ENCODE peak calls at places on chromosomes 11 and 22, in eight cellular contexts. F is HepG2, E is mammary epithelial cell, I is K562, A is H9, Z is neural progenitor cell, C is fibroblast of lung, Y is neuronal stem cell. N is an unnamed sample.

GRCh38 chr22:36336246-36337182 is 51.3 kb downstream of the MYH9 start:
- DNase-seq in F (no peak), E (no peak), I (no peak), A (no peak), Z (no peak), C (no peak), Y (no peak), N (no peak)

GRCh38 chr11:21933095-21933494 is 259.8 kb upstream of the ANO5 start:
- DNase-seq in F (no peak), E (no peak), I (no peak), A (no peak), Z (no peak), C (no peak), Y (no peak), N (no peak)

GRCh38 chr11:42555197-42555596 is 756.6 kb upstream of the API5 start:
- DNase-seq in F (no peak), E (no peak), I (no peak), A (no peak), Z (no peak), C (no peak), Y (no peak), N (no peak)

GRCh38 chr11:3901249-3902025 is 46.0 kb downstream of the STIM1 start:
- DNase-seq in F (no peak), E (no peak), I (no peak), A (no peak), Z (no peak), C (no peak), Y (no peak), N (no peak)

GRCh38 chr22:24986816-24987215 is 34.3 kb downstream of the KIAA1671 start:
- DNase-seq in F (no peak), E (no peak), I (no peak), A (no peak), Z (no peak), C (no peak), Y (no peak), N (no peak)

GRCh38 chr11:61911124-61911700 is 6.2 kb downstream of the RAB3IL1 start:
- DNase-seq in F (no peak), E (no peak), I (no peak), A (no peak), Z (no peak), C (no peak), Y (no peak), N (no peak)

GRCh38 chr11:68796779-68797178 is 44.9 kb downstream of the CPT1A start:
- DNase-seq in F (no peak), E (no peak), I (no peak), A (no peak), Z (no peak), C (no peak), Y (no peak), N (no peak)

GRCh38 chr11:9015677-9016076 is 11.9 kb upstream of the NRIP3 start:
- DNase-seq in F (peak; percentile 56), E (peak; percentile 60), I (peak; percentile 76), A (peak; percentile 82), Z (peak; percentile 89), C (peak; percentile 85), Y (peak; percentile 65), N (peak; percentile 66)

GRCh38 chr11:69708731-69709401 is 5.0 kb upstream of the FGF19 start:
- DNase-seq in F (peak; percentile 79), E (no peak), I (no peak), A (peak; percentile 75), Z (peak; percentile 62), C (no peak), Y (no peak), N (no peak)

GRCh38 chr11:12284321-12285050 is 92.9 kb upstream of the PARVA start:
- DNase-seq in F (no peak), E (no peak), I (no peak), A (peak; percentile 14), Z (no peak), C (peak; percentile 73), Y (no peak), N (no peak)

GRCh38 chr11:94731921-94732601 is 36.1 kb upstream of the AMOTL1 start:
- DNase-seq in F (no peak), E (peak; percentile 89), I (peak; percentile 88), A (no peak), Z (no peak), C (peak; percentile 49), Y (no peak), N (no peak)

GRCh38 chr11:65890324-65891179 is at the start of gene CCDC85B:
- DNase-seq in F (peak; percentile 84), E (peak; percentile 96), I (peak; percentile 98), A (peak; percentile 94), Z (peak; percentile 96), C (peak; percentile 97), Y (peak; percentile 93), N (peak; percentile 98)

GRCh38 chr11:67277231-67277961 is 11.1 kb downstream of the GRK2 start:
- DNase-seq in F (no peak), E (peak; percentile 47), I (peak; percentile 94), A (peak; percentile 88), Z (peak; percentile 70), C (peak; percentile 78), Y (no peak), N (peak; percentile 99)

GRCh38 chr11:10480026-10480425 is 25.0 kb downstream of the AMPD3 start:
- DNase-seq in F (no peak), E (no peak), I (no peak), A (no peak), Z (no peak), C (no peak), Y (no peak), N (no peak)

GRCh38 chr11:59957094-59957493 is 6.7 kb upstream of the OOSP4A start:
- DNase-seq in F (no peak), E (peak; percentile 9), I (no peak), A (no peak), Z (no peak), C (no peak), Y (no peak), N (no peak)

GRCh38 chr11:71096751-71097388 is 155.5 kb downstream of the SHANK2 start:
- DNase-seq in F (no peak), E (peak; percentile 13), I (no peak), A (no peak), Z (no peak), C (no peak), Y (no peak), N (no peak)

GRCh38 chr11:12258451-12258850 is 118.9 kb upstream of the PARVA start:
- DNase-seq in F (peak; percentile 65), E (no peak), I (peak; percentile 48), A (no peak), Z (no peak), C (no peak), Y (no peak), N (no peak)

GRCh38 chr11:96199563-96200025 is 143.4 kb downstream of the MAML2 start:
- DNase-seq in F (no peak), E (no peak), I (no peak), A (no peak), Z (no peak), C (peak; percentile 74), Y (no peak), N (no peak)

GRCh38 chr11:64620286-64620962 is 29.4 kb downstream of the SLC22A12 start:
- DNase-seq in F (peak; percentile 9), E (no peak), I (no peak), A (no peak), Z (peak; percentile 71), C (peak; percentile 19), Y (no peak), N (peak; percentile 32)

DNA sequence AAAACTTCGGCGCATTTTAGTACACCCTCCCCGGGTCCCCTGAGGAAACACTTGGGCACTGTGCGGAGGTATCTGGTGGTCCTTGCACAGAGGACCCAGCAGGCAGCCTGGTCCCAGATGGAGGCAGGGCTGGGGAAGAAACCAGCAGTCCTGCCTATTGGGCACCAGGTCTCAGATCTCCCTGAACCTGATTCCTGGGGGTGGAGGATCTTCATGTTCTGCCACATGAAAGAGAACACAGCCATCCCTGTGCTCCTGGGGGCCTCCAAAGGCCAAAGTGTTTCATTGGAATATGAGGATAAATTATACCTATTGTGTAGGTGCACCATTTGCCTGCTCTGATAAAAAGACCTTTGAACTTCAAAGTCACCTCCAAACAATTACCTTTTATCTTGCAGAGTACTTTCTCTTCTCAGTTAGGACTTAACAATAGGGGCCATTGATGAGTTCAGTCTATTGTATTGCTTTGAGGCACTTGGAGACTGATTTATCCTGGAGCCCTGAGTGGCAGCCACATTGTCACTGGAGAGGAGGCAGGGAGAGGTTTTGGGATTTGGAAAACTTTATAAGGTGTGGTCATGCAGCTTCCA is 1.8 kb downstream of the RCN1 start:
- DNase-seq in F (peak; percentile 59), E (no peak), I (no peak), A (no peak), Z (peak; percentile 69), C (no peak), Y (peak; percentile 23), N (no peak)
- H3K9ac ChIP-seq in F (no peak overlapping the region), E (no peak overlapping the region), I (no peak overlapping the region), A (peak overlapping the region; percentile 33), Z (no peak overlapping the region), C (no peak overlapping the region), Y (no peak overlapping the region), N (peak overlapping the region; percentile 92)

DNA sequence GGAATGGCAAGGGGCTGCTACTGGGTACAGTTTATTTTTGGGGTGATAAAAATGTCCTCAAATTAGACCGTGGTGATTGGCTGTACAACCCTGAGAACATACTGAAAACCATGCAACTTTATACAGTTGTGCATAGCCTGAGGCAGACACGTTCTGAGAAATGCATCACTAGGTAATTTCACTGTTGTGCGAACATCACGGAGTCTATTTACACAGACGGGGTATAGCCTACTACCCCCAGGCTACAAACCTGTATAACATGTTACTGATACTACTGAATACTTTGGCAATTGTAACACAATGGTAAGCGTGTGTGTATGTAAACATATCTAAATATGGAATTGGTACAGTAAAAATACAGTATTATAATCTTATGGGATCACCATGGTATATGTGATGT is 23.6 kb downstream of the NARS2 start:
- DNase-seq in F (no peak), E (no peak), I (no peak), A (no peak), Z (no peak), C (no peak), Y (no peak), N (no peak)
- H3K4me1 ChIP-seq in F (peaks cover 30% of the 10 kb centered on the region), E (no peaks in the 10 kb centered on the region), I (peaks cover 4% of the 10 kb centered on the region), A (peaks cover 8% of the 10 kb centered on the region), Z (peaks cover 23% of the 10 kb centered on the region), C (no peaks in the 10 kb centered on the region), Y (peaks cover 5% of the 10 kb centered on the region), N (no peaks in the 10 kb centered on the region)

DNA sequence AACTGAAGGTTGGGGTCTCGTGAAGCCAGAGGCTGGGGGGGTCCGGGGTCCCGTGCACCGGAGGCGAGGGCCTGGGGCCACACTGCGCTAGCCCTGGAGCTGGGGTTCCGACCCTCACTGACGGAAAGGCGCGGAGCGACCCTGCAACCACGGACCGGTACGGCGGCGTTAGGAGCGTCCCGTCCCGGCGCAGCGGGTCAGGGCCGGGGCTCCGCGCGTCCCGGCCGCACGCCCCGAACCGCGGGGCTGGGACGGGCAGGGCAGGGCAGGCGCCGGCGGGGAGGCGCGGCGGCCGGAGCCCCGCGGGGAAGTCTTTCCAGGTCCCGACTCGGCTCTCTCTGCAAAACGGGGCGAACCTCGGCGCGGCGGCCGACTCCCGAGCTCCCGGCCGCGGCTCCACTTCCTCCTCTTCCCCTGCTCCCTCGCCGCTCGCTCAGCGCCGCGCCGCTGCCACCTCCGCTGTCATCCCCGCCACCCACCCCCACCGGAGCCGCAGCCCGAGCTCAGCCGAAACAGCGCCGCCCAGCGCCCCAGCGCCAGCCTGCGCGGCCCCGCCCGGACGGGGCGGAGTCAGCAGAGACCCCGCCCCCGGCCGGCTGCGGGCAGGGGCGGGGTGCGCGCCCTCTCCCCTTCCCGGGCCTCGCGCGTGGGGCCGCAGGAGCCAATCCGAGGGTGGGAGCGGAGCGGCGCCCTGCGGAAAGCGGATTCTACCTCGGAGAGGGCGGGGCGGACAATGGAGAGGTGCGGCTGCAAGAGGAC is at the start of gene GDPD5:
- DNase-seq in F (peak; percentile 76), E (peak; percentile 77), I (peak; percentile 93), A (peak; percentile 89), Z (peak; percentile 93), C (peak; percentile 60), Y (peak; percentile 88), N (peak; percentile 94)
- H2AFZ ChIP-seq in F (no peak within 1 kb of the TSS), E (peak within 1 kb of the TSS; percentile 90), I (peak within 1 kb of the TSS; percentile 92), A (no peak within 1 kb of the TSS), Z (peak within 1 kb of the TSS; percentile 88), C (peak within 1 kb of the TSS; percentile 63), Y (peak within 1 kb of the TSS; percentile 97), N (peak within 1 kb of the TSS; percentile 77)

GRCh38 chr11:72613977-72614376 is 60.2 kb downstream of the PDE2A start:
- DNase-seq in F (no peak), E (no peak), I (peak; percentile 50), A (no peak), Z (no peak), C (no peak), Y (no peak), N (no peak)
- H3K9ac ChIP-seq in F (no peak overlapping the region), E (no peak overlapping the region), I (no peak overlapping the region), A (no peak overlapping the region), Z (no peak overlapping the region), C (no peak overlapping the region), Y (no peak overlapping the region), N (no peak overlapping the region)